ENCODE peak calls at places on chromosomes 1 and 21, in eight cellular contexts. One of them, this sample, is unnamed.

GRCh38 chr1:164641353-164641730 is 82.4 kb downstream of the PBX1 start:
- DNase-seq in RWPE1: no peak
- DNase-seq in activated T-cell treated with anti-CD3 and anti-CD28 coated beads for 1 hour: no peak
- DNase-seq in cardiac muscle cell: no peak
- DNase-seq in stimulated activated CD8-positive, alpha-beta memory T cell treated with anti-CD3 and anti-CD28 coated beads, Interleukin-15, amount 100 ng/mL, for 24 hours: no peak
- DNase-seq in germinal center: no peak
- DNase-seq in breast epithelium: no peak
- DNase-seq in small intestine: no peak
- DNase-seq in this sample: no peak

GRCh38 chr1:239719642-239720258 is 333.4 kb downstream of the CHRM3 start:
- DNase-seq in RWPE1: no peak
- DNase-seq in activated T-cell treated with anti-CD3 and anti-CD28 coated beads for 1 hour: peak
- DNase-seq in cardiac muscle cell: no peak
- DNase-seq in stimulated activated CD8-positive, alpha-beta memory T cell treated with anti-CD3 and anti-CD28 coated beads, Interleukin-15, amount 100 ng/mL, for 24 hours: no peak
- DNase-seq in germinal center: no peak
- DNase-seq in breast epithelium: no peak
- DNase-seq in small intestine: peak
- DNase-seq in this sample: no peak

GRCh38 chr1:16605213-16605525 is 8.2 kb downstream of the NBPF1 start:
- DNase-seq in RWPE1: no peak
- DNase-seq in activated T-cell treated with anti-CD3 and anti-CD28 coated beads for 1 hour: no peak
- DNase-seq in cardiac muscle cell: no peak
- DNase-seq in stimulated activated CD8-positive, alpha-beta memory T cell treated with anti-CD3 and anti-CD28 coated beads, Interleukin-15, amount 100 ng/mL, for 24 hours: no peak
- DNase-seq in germinal center: no peak
- DNase-seq in breast epithelium: no peak
- DNase-seq in small intestine: no peak
- DNase-seq in this sample: no peak

GRCh38 chr1:238674331-238674730 is 712.0 kb upstream of the CHRM3 start:
- DNase-seq in RWPE1: no peak
- DNase-seq in activated T-cell treated with anti-CD3 and anti-CD28 coated beads for 1 hour: no peak
- DNase-seq in cardiac muscle cell: no peak
- DNase-seq in stimulated activated CD8-positive, alpha-beta memory T cell treated with anti-CD3 and anti-CD28 coated beads, Interleukin-15, amount 100 ng/mL, for 24 hours: no peak
- DNase-seq in germinal center: no peak
- DNase-seq in breast epithelium: no peak
- DNase-seq in small intestine: no peak
- DNase-seq in this sample: no peak

GRCh38 chr1:15850450-15851079 is 3.1 kb downstream of the SPEN start:
- DNase-seq in RWPE1: no peak
- DNase-seq in activated T-cell treated with anti-CD3 and anti-CD28 coated beads for 1 hour: no peak
- DNase-seq in cardiac muscle cell: no peak
- DNase-seq in stimulated activated CD8-positive, alpha-beta memory T cell treated with anti-CD3 and anti-CD28 coated beads, Interleukin-15, amount 100 ng/mL, for 24 hours: no peak
- DNase-seq in germinal center: no peak
- DNase-seq in breast epithelium: no peak
- DNase-seq in small intestine: no peak
- DNase-seq in this sample: peak

GRCh38 chr1:226641671-226642231 is 93.2 kb downstream of the STUM start:
- DNase-seq in RWPE1: no peak
- DNase-seq in activated T-cell treated with anti-CD3 and anti-CD28 coated beads for 1 hour: no peak
- DNase-seq in cardiac muscle cell: no peak
- DNase-seq in stimulated activated CD8-positive, alpha-beta memory T cell treated with anti-CD3 and anti-CD28 coated beads, Interleukin-15, amount 100 ng/mL, for 24 hours: no peak
- DNase-seq in germinal center: no peak
- DNase-seq in breast epithelium: no peak
- DNase-seq in small intestine: no peak
- DNase-seq in this sample: no peak

GRCh38 chr1:1207254-1207902 is 986 bp upstream of the TNFRSF18 start:
- DNase-seq in RWPE1: no peak
- DNase-seq in activated T-cell treated with anti-CD3 and anti-CD28 coated beads for 1 hour: no peak
- DNase-seq in cardiac muscle cell: no peak
- DNase-seq in stimulated activated CD8-positive, alpha-beta memory T cell treated with anti-CD3 and anti-CD28 coated beads, Interleukin-15, amount 100 ng/mL, for 24 hours: no peak
- DNase-seq in germinal center: no peak
- DNase-seq in breast epithelium: no peak
- DNase-seq in small intestine: no peak
- DNase-seq in this sample: no peak

GRCh38 chr1:177340601-177341067 is 169.9 kb downstream of the BRINP2 start:
- DNase-seq in RWPE1: no peak
- DNase-seq in activated T-cell treated with anti-CD3 and anti-CD28 coated beads for 1 hour: no peak
- DNase-seq in cardiac muscle cell: no peak
- DNase-seq in stimulated activated CD8-positive, alpha-beta memory T cell treated with anti-CD3 and anti-CD28 coated beads, Interleukin-15, amount 100 ng/mL, for 24 hours: no peak
- DNase-seq in germinal center: no peak
- DNase-seq in breast epithelium: no peak
- DNase-seq in small intestine: no peak
- DNase-seq in this sample: no peak

GRCh38 chr1:29800522-29800956 is 564.2 kb downstream of the PTPRU start:
- DNase-seq in RWPE1: peak
- DNase-seq in activated T-cell treated with anti-CD3 and anti-CD28 coated beads for 1 hour: no peak
- DNase-seq in cardiac muscle cell: no peak
- DNase-seq in stimulated activated CD8-positive, alpha-beta memory T cell treated with anti-CD3 and anti-CD28 coated beads, Interleukin-15, amount 100 ng/mL, for 24 hours: no peak
- DNase-seq in germinal center: no peak
- DNase-seq in breast epithelium: peak
- DNase-seq in small intestine: no peak
- DNase-seq in this sample: no peak

GRCh38 chr21:26119906-26120305 is 50.7 kb downstream of the APP start:
- DNase-seq in RWPE1: no peak
- DNase-seq in activated T-cell treated with anti-CD3 and anti-CD28 coated beads for 1 hour: no peak
- DNase-seq in cardiac muscle cell: no peak
- DNase-seq in stimulated activated CD8-positive, alpha-beta memory T cell treated with anti-CD3 and anti-CD28 coated beads, Interleukin-15, amount 100 ng/mL, for 24 hours: no peak
- DNase-seq in germinal center: no peak
- DNase-seq in breast epithelium: no peak
- DNase-seq in small intestine: no peak
- DNase-seq in this sample: no peak

GRCh38 chr1:162319510-162320160 is 57.0 kb downstream of the SPATA46 start:
- DNase-seq in RWPE1: peak
- DNase-seq in activated T-cell treated with anti-CD3 and anti-CD28 coated beads for 1 hour: no peak
- DNase-seq in cardiac muscle cell: peak
- DNase-seq in stimulated activated CD8-positive, alpha-beta memory T cell treated with anti-CD3 and anti-CD28 coated beads, Interleukin-15, amount 100 ng/mL, for 24 hours: no peak
- DNase-seq in germinal center: no peak
- DNase-seq in breast epithelium: peak
- DNase-seq in small intestine: no peak
- DNase-seq in this sample: no peak

GRCh38 chr1:67948155-67949075 is 102.0 kb downstream of the DIRAS3 start:
- DNase-seq in RWPE1: no peak
- DNase-seq in activated T-cell treated with anti-CD3 and anti-CD28 coated beads for 1 hour: no peak
- DNase-seq in cardiac muscle cell: peak
- DNase-seq in stimulated activated CD8-positive, alpha-beta memory T cell treated with anti-CD3 and anti-CD28 coated beads, Interleukin-15, amount 100 ng/mL, for 24 hours: no peak
- DNase-seq in germinal center: no peak
- DNase-seq in breast epithelium: no peak
- DNase-seq in small intestine: no peak
- DNase-seq in this sample: no peak

GRCh38 chr1:14598007-14598497 is 433 bp upstream of the KAZN start:
- DNase-seq in RWPE1: no peak
- DNase-seq in activated T-cell treated with anti-CD3 and anti-CD28 coated beads for 1 hour: no peak
- DNase-seq in cardiac muscle cell: no peak
- DNase-seq in stimulated activated CD8-positive, alpha-beta memory T cell treated with anti-CD3 and anti-CD28 coated beads, Interleukin-15, amount 100 ng/mL, for 24 hours: no peak
- DNase-seq in germinal center: no peak
- DNase-seq in breast epithelium: no peak
- DNase-seq in small intestine: no peak
- DNase-seq in this sample: peak

GRCh38 chr1:225981714-225982113 is 17.4 kb downstream of the SDE2 start:
- DNase-seq in RWPE1: no peak
- DNase-seq in activated T-cell treated with anti-CD3 and anti-CD28 coated beads for 1 hour: no peak
- DNase-seq in cardiac muscle cell: no peak
- DNase-seq in stimulated activated CD8-positive, alpha-beta memory T cell treated with anti-CD3 and anti-CD28 coated beads, Interleukin-15, amount 100 ng/mL, for 24 hours: no peak
- DNase-seq in germinal center: no peak
- DNase-seq in breast epithelium: no peak
- DNase-seq in small intestine: no peak
- DNase-seq in this sample: no peak

This sample was measured in NCI-H1930.